ENCODE peak calls at places on chromosomes 5 and 9, in five cellular contexts. One of them, this sample, is unnamed.
A peak's percentile ranks its signal among the peaks of the same experiment; 100 is the strongest.

GRCh38 chr5:64147849-64148441 is 17.7 kb upstream of the RNF180 start:
- DNase-seq in suprapubic skin: no peak
- DNase-seq in A549: peak; percentile 21
- DNase-seq in sigmoid colon: peak; percentile 73
- DNase-seq in body of pancreas: peak; percentile 67
- DNase-seq in this sample: peak; percentile 42

GRCh38 chr9:28668158-28668557 is 1094.9 kb upstream of the C9orf72 start:
- DNase-seq in body of pancreas: no peak
- DNase-seq in suprapubic skin: no peak
- DNase-seq in A549: no peak
- DNase-seq in sigmoid colon: no peak
- DNase-seq in this sample: no peak

GRCh38 chr9:114733814-114734213 is 51.8 kb upstream of the TEX48 start:
- DNase-seq in A549: peak; percentile 59
- DNase-seq in body of pancreas: no peak
- DNase-seq in sigmoid colon: no peak
- DNase-seq in suprapubic skin: no peak
- DNase-seq in this sample: no peak

GRCh38 chr5:170639221-170639925 is 135.6 kb downstream of the KCNIP1 start:
- DNase-seq in suprapubic skin: no peak
- DNase-seq in A549: no peak
- DNase-seq in sigmoid colon: peak; percentile 45
- DNase-seq in body of pancreas: no peak
- DNase-seq in this sample: peak; percentile 71

GRCh38 chr5:15948225-15948624 is 231.4 kb downstream of the MARCHF11 start:
- DNase-seq in A549: no peak
- DNase-seq in sigmoid colon: no peak
- DNase-seq in body of pancreas: no peak
- DNase-seq in suprapubic skin: no peak
- DNase-seq in this sample: no peak

GRCh38 chr5:129945031-129945430 is 40.8 kb downstream of the CHSY3 start:
- DNase-seq in suprapubic skin: no peak
- DNase-seq in A549: no peak
- DNase-seq in sigmoid colon: no peak
- DNase-seq in body of pancreas: no peak
- DNase-seq in this sample: no peak

GRCh38 chr5:66596791-66597757 is 881 bp downstream of the MAST4 start:
- DNase-seq in suprapubic skin: no peak
- DNase-seq in sigmoid colon: no peak
- DNase-seq in body of pancreas: peak; percentile 54
- DNase-seq in A549: peak; percentile 6
- DNase-seq in this sample: no peak

GRCh38 chr5:1420211-1421195 is 24.7 kb downstream of the SLC6A3 start:
- DNase-seq in sigmoid colon: peak; percentile 44
- DNase-seq in suprapubic skin: no peak
- DNase-seq in A549: no peak
- DNase-seq in body of pancreas: peak; percentile 4
- DNase-seq in this sample: no peak

GRCh38 chr5:61097465-61097864 is 64.8 kb downstream of the SMIM15 start:
- DNase-seq in suprapubic skin: no peak
- DNase-seq in A549: no peak
- DNase-seq in sigmoid colon: no peak
- DNase-seq in body of pancreas: no peak
- DNase-seq in this sample: no peak

GRCh38 chr5:132226516-132227234 is 978 bp downstream of the P4HA2 start:
- DNase-seq in suprapubic skin: peak; percentile 78
- DNase-seq in body of pancreas: peak; percentile 42
- DNase-seq in sigmoid colon: peak; percentile 72
- DNase-seq in A549: no peak
- DNase-seq in this sample: no peak

GRCh38 chr5:171427318-171428167 is 8.1 kb downstream of the FGF18 start:
- DNase-seq in sigmoid colon: peak; percentile 59
- DNase-seq in suprapubic skin: peak; percentile 73
- DNase-seq in A549: no peak
- DNase-seq in body of pancreas: no peak
- DNase-seq in this sample: peak; percentile 70

GRCh38 chr5:110058175-110058574 is 368.4 kb downstream of the MAN2A1 start:
- DNase-seq in A549: no peak
- DNase-seq in suprapubic skin: no peak
- DNase-seq in body of pancreas: peak; percentile 45
- DNase-seq in sigmoid colon: no peak
- DNase-seq in this sample: no peak

GRCh38 chr9:31582071-31582470 is 802.4 kb upstream of the ACO1 start:
- DNase-seq in body of pancreas: no peak
- DNase-seq in suprapubic skin: no peak
- DNase-seq in A549: no peak
- DNase-seq in sigmoid colon: no peak
- DNase-seq in this sample: no peak

GRCh38 chr5:54720346-54720745 is 202.8 kb downstream of the SNX18 start:
- DNase-seq in suprapubic skin: no peak
- DNase-seq in body of pancreas: no peak
- DNase-seq in sigmoid colon: no peak
- DNase-seq in A549: no peak
- DNase-seq in this sample: no peak

GRCh38 chr9:92598382-92598781 is 62.6 kb upstream of the ECM2 start:
- DNase-seq in suprapubic skin: no peak
- DNase-seq in A549: no peak
- DNase-seq in sigmoid colon: no peak
- DNase-seq in body of pancreas: no peak
- DNase-seq in this sample: no peak

GRCh38 chr5:16628376-16628775 is 11.6 kb upstream of the RETREG1 start:
- DNase-seq in body of pancreas: no peak
- DNase-seq in suprapubic skin: no peak
- DNase-seq in sigmoid colon: no peak
- DNase-seq in A549: no peak
- DNase-seq in this sample: no peak

GRCh38 chr5:82911902-82912301 is 165.3 kb downstream of the TMEM167A start:
- DNase-seq in A549: no peak
- DNase-seq in suprapubic skin: no peak
- DNase-seq in sigmoid colon: no peak
- DNase-seq in body of pancreas: no peak
- DNase-seq in this sample: no peak

DNA sequence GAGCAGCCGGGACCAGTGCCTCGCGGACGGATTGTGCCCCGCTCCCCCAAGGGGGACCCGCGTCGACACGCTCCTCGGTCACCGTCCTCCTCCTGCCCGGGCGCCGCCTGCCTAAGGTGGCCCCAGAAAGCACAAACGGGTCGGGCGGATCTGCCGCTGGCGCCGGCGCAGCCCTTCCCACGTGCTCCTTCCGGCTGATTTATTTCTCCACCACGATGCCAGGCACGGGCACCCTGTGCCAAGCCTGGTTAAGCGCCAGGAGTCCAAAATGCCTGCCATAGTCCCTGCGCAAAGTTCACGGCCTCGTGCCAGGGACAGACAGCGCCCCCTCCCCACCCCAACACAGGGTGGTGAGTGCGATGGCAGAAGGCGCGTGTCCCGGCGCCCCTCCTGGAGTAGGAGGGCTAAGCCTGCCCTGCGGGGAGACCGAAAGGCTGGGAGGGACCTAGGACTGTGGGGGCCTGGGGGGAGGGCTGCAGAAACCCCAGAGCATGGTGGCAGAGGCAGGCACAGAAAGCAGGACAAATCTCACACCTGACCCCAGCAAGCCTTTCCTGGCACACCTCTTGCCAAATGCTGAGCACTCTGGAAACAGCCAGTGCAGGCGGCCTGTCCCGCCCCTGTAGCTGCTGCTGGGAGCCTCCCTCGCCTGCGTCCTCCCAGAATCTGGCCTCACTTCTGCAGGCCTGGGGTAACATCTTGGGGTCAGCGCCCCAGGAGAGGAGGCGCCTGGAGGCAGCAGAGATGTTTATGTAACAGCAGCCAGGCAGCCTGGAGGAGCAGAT is 1.0 kb upstream of the NOTCH1 start:
- DNase-seq in sigmoid colon: peak; percentile 97
- DNase-seq in A549: no peak
- DNase-seq in suprapubic skin: peak; percentile 88
- DNase-seq in body of pancreas: peak; percentile 91
- DNase-seq in this sample: peak; percentile 72
- TF ChIP-seq POLR2A in sigmoid colon: no peak
- TF ChIP-seq POLR2A in A549: peak; percentile 21
- TF ChIP-seq POLR2A in suprapubic skin: no peak
- TF ChIP-seq POLR2A in body of pancreas: no peak
- TF ChIP-seq POLR2A in this sample: no peak

DNA sequence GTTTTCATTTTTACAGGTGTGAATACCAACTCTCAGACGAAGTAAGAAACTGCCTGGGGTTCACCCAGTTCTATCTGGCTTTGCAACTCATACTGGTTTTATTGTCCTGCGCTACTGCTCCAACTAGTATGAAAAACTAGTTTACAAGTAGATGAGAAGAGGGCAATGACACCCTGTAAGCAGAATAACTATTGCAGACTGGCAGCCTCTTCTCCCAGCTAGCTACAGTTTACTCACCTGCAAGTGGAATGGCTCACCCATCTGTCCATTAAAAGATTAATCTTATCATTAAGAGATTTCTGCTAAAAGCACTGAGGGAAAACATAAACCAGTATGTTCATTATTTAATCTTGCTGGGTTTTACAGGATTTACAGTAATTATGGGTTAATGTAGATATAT is 113.4 kb downstream of the FRMD3 start:
- DNase-seq in suprapubic skin: no peak
- DNase-seq in body of pancreas: no peak
- DNase-seq in sigmoid colon: no peak
- DNase-seq in A549: no peak
- DNase-seq in this sample: no peak
- H3K4me3 ChIP-seq in suprapubic skin: no peak overlapping the region
- H3K4me3 ChIP-seq in body of pancreas: no peak overlapping the region
- H3K4me3 ChIP-seq in sigmoid colon: no peak overlapping the region
- H3K4me3 ChIP-seq in A549: no peak overlapping the region
- H3K4me3 ChIP-seq in this sample: no peak overlapping the region

GRCh38 chr9:35690447-35691324 is 961 bp upstream of the TPM2 start:
- DNase-seq in suprapubic skin: peak; percentile 87
- DNase-seq in sigmoid colon: peak; percentile 97
- DNase-seq in body of pancreas: peak; percentile 70
- DNase-seq in A549: peak; percentile 71
- DNase-seq in this sample: peak; percentile 95
- TF ChIP-seq POLR2A in suprapubic skin: no peak
- TF ChIP-seq POLR2A in sigmoid colon: peak; percentile 53
- TF ChIP-seq POLR2A in body of pancreas: peak; percentile 45
- TF ChIP-seq POLR2A in A549: peak; percentile 30
- TF ChIP-seq POLR2A in this sample: no peak

DNA sequence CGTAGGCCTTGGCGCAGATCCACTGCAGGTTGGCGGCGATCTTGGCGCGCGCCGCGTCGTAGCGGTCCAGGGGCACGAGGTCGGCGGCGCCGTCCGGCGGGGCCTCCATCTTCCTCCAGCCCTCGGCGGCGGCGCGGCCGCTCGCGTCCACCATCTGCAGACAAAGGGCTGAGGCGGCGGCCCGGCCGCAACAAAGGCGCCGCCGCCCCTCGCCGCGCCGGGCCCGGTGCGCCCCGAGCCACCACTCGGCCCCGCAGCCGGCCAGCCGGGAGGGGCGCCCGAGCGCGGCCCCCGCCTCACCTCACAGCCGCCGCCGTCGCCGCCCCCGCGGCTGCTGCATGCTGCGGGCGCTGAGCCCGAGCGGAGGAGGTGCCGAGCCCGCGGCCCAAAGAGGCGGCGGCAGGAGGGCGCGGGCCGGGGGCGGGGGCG is 326 bp downstream of the CAMSAP1 start:
- DNase-seq in A549: no peak
- DNase-seq in suprapubic skin: no peak
- DNase-seq in body of pancreas: peak; percentile 43
- DNase-seq in sigmoid colon: peak; percentile 69
- DNase-seq in this sample: peak; percentile 83
- H3K4me3 ChIP-seq in A549: peak overlapping the region; percentile 66
- H3K4me3 ChIP-seq in suprapubic skin: peak overlapping the region; percentile 81
- H3K4me3 ChIP-seq in body of pancreas: no peak overlapping the region
- H3K4me3 ChIP-seq in sigmoid colon: peak overlapping the region; percentile 92
- H3K4me3 ChIP-seq in this sample: peak overlapping the region; percentile 47

DNA sequence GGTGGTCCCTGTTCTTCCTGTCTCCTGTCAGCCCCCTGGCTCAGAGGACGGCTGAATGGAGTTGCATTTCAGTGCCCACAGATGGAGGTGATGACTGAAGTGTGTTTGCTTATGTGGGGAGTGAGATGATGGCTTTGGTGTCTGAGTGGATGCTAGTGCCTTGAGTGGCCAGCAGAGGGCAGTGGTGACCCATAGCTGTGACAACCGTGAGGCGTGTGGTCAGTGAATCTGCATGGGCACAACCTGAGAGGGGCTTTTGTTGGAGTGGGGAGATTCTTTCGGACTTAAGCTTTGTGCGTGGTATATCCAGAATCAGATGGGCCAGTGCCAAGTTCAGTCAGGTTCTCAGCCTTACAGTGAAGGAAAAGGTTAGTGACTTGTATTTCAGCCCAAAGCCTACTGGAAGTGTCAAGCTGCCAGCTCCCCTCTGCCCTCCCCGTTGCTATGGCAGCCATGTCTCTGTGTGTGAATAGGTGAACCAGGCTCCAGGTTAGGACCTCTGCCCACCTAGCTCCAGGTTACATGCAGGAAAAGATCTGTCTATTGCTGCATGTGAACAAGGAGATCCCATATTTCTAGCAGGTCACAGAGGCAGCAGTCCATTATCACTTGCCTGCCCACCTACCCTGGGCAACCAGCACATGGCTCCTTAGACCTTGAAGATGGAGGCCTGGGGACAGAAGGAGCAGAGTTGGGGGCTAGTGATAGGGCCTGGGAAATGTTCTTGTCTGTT is 14.7 kb upstream of the CXXC5 start:
- DNase-seq in body of pancreas: peak; percentile 77
- DNase-seq in A549: peak; percentile 77
- DNase-seq in sigmoid colon: peak; percentile 85
- DNase-seq in suprapubic skin: no peak
- DNase-seq in this sample: peak; percentile 92
- TF ChIP-seq POLR2A in body of pancreas: no peak
- TF ChIP-seq POLR2A in A549: no peak
- TF ChIP-seq POLR2A in sigmoid colon: no peak
- TF ChIP-seq POLR2A in suprapubic skin: no peak
- TF ChIP-seq POLR2A in this sample: no peak

GRCh38 chr5:81850932-81851331 is 100.0 kb upstream of the SSBP2 start:
- DNase-seq in body of pancreas: no peak
- DNase-seq in suprapubic skin: no peak
- DNase-seq in A549: no peak
- DNase-seq in sigmoid colon: no peak
- DNase-seq in this sample: no peak
- H3K4me3 ChIP-seq in body of pancreas: no peak overlapping the region
- H3K4me3 ChIP-seq in suprapubic skin: peak overlapping the region; percentile 46
- H3K4me3 ChIP-seq in A549: peak overlapping the region; percentile 44
- H3K4me3 ChIP-seq in sigmoid colon: peak overlapping the region; percentile 52
- H3K4me3 ChIP-seq in this sample: no peak overlapping the region

GRCh38 chr5:93622240-93622885 is 39.3 kb downstream of the NR2F1 start:
- DNase-seq in suprapubic skin: no peak
- DNase-seq in A549: no peak
- DNase-seq in sigmoid colon: no peak
- DNase-seq in body of pancreas: no peak
- DNase-seq in this sample: no peak

GRCh38 chr5:93621340-93621872 is 38.4 kb downstream of the NR2F1 start:
- DNase-seq in A549: peak; percentile 64
- DNase-seq in body of pancreas: peak; percentile 59
- DNase-seq in sigmoid colon: peak; percentile 89
- DNase-seq in suprapubic skin: peak; percentile 81
- DNase-seq in this sample: peak; percentile 87

GRCh38 chr5:93623153-93623552 is 40.1 kb downstream of the NR2F1 start:
- DNase-seq in sigmoid colon: no peak
- DNase-seq in suprapubic skin: no peak
- DNase-seq in body of pancreas: no peak
- DNase-seq in A549: no peak
- DNase-seq in this sample: no peak

GRCh38 chr5:93620487-93621339 is 37.7 kb downstream of the NR2F1 start:
- DNase-seq in sigmoid colon: peak; percentile 72
- DNase-seq in suprapubic skin: peak; percentile 79
- DNase-seq in body of pancreas: peak; percentile 61
- DNase-seq in A549: peak; percentile 47
- DNase-seq in this sample: peak; percentile 87
- TF ChIP-seq POLR2A in sigmoid colon: no peak
- TF ChIP-seq POLR2A in suprapubic skin: no peak
- TF ChIP-seq POLR2A in body of pancreas: peak; percentile 48
- TF ChIP-seq POLR2A in A549: peak; percentile 26
- TF ChIP-seq POLR2A in this sample: no peak